ENCODE peak calls at places on chromosomes 6 and 20, in seven cellular contexts. C is HCT116, L is GM12878, A is K562, E is H1, X is SK-N-SH, B is HepG2. W is an unnamed sample.

GRCh38 chr20:38723069-38723981 is 961 bp upstream of the SLC32A1 start:
- DNase-seq in A (no peak), E (peak; percentile 72), B (no peak), C (no peak), X (peak; percentile 55), L (no peak), W (no peak)

GRCh38 chr6:158321960-158322359 is 9.7 kb downstream of the TULP4 start:
- DNase-seq in A (no peak), C (no peak), E (no peak), B (no peak), L (no peak), X (no peak), W (no peak)

GRCh38 chr6:12748815-12749521 is 32.4 kb downstream of the PHACTR1 start:
- DNase-seq in X (peak; percentile 87), L (no peak), A (no peak), E (peak; percentile 84), C (no peak), B (no peak), W (no peak)

GRCh38 chr20:44354979-44355502 is 458 bp upstream of the HNF4A start:
- DNase-seq in C (peak; percentile 27), X (no peak), B (peak; percentile 79), A (no peak), L (no peak), E (no peak), W (no peak)

GRCh38 chr6:28867078-28867414 is 56.7 kb downstream of the TRIM27 start:
- DNase-seq in E (no peak), X (peak; percentile 52), C (no peak), A (peak; percentile 38), L (no peak), B (no peak), W (no peak)

GRCh38 chr6:108526739-108527174 is 34.0 kb upstream of the FOXO3 start:
- DNase-seq in X (peak; percentile 64), L (no peak), B (peak; percentile 55), E (no peak), C (no peak), A (peak; percentile 44), W (peak; percentile 36)

GRCh38 chr6:11386323-11386722 is 151.2 kb upstream of the TMEM170B start:
- DNase-seq in C (no peak), L (peak; percentile 88), B (no peak), A (no peak), E (no peak), X (no peak), W (no peak)

GRCh38 chr20:32970973-32971300 is 33.3 kb downstream of the SUN5 start:
- DNase-seq in X (no peak), C (no peak), L (no peak), E (peak; percentile 43), B (no peak), A (no peak), W (no peak)

GRCh38 chr20:18397090-18397489 is 69.7 kb downstream of the DZANK1 start:
- DNase-seq in B (no peak), E (no peak), A (no peak), L (no peak), C (no peak), X (no peak), W (no peak)

GRCh38 chr6:16413399-16413798 is 175.0 kb downstream of the GMPR start:
- DNase-seq in E (no peak), A (no peak), C (no peak), B (no peak), X (no peak), L (no peak), W (no peak)

GRCh38 chr6:108768792-108769524 is 79.3 kb upstream of the ARMC2 start:
- DNase-seq in C (no peak), L (no peak), X (no peak), B (no peak), A (no peak), E (no peak), W (no peak)

GRCh38 chr20:21124190-21124589 is 1.7 kb upstream of the KIZ start:
- DNase-seq in B (no peak), L (no peak), X (no peak), E (peak; percentile 30), A (no peak), C (no peak), W (no peak)

GRCh38 chr6:9504191-9504590 is 910.7 kb downstream of the TFAP2A start:
- DNase-seq in X (no peak), E (no peak), C (no peak), A (no peak), B (no peak), L (no peak), W (no peak)

GRCh38 chr6:13624871-13625288 is 9.7 kb downstream of the NOL7 start:
- DNase-seq in E (no peak), X (peak; percentile 53), B (peak; percentile 65), A (peak; percentile 72), C (peak; percentile 47), L (no peak), W (peak; percentile 59)

GRCh38 chr6:127637830-127638229 is 60.9 kb downstream of the C6orf58 start:
- DNase-seq in B (no peak), X (no peak), E (no peak), L (no peak), A (no peak), C (no peak), W (no peak)

GRCh38 chr6:7238900-7239589 is 74.0 kb downstream of the SSR1 start:
- DNase-seq in E (peak; percentile 90), A (peak; percentile 86), L (no peak), X (peak; percentile 79), B (peak; percentile 94), C (peak; percentile 77), W (peak; percentile 47)

GRCh38 chr20:21240394-21240793 is 62.7 kb upstream of the XRN2 start:
- DNase-seq in X (no peak), B (no peak), L (no peak), A (no peak), C (no peak), E (no peak), W (no peak)

GRCh38 chr6:118551673-118552063 is 3.6 kb downstream of the PLN start:
- DNase-seq in A (no peak), X (no peak), E (no peak), L (no peak), B (no peak), C (no peak), W (no peak)

GRCh38 chr6:5302995-5303622 is 41.8 kb downstream of the FARS2 start:
- DNase-seq in B (peak; percentile 73), L (peak; percentile 41), X (no peak), E (peak; percentile 68), C (peak; percentile 42), A (peak; percentile 30), W (peak; percentile 58)

GRCh38 chr6:160269122-160269521 is 10.5 kb upstream of the SLC22A2 start:
- DNase-seq in E (no peak), B (no peak), C (no peak), L (no peak), X (no peak), A (no peak), W (no peak)

GRCh38 chr6:72316675-72317380 is 305.0 kb upstream of the KCNQ5 start:
- DNase-seq in A (no peak), L (no peak), E (no peak), C (no peak), X (no peak), B (no peak), W (no peak)

GRCh38 chr20:2519115-2519815 is 10.6 kb upstream of the ZNF343 start:
- DNase-seq in C (no peak), E (no peak), L (no peak), A (no peak), B (no peak), X (no peak), W (no peak)

GRCh38 chr6:6881438-6882267 is 226.1 kb upstream of the RREB1 start:
- DNase-seq in C (no peak), E (no peak), B (no peak), L (no peak), A (no peak), X (no peak), W (no peak)

GRCh38 chr20:35547319-35547718 is 5.4 kb downstream of the ERGIC3 start:
- DNase-seq in B (no peak), C (no peak), E (no peak), A (no peak), L (no peak), X (no peak), W (no peak)
- TF ChIP-seq JUND in B (no peak), C (no peak), E (no peak), A (no peak), L (no peak), X (no peak), W (no peak)

DNA sequence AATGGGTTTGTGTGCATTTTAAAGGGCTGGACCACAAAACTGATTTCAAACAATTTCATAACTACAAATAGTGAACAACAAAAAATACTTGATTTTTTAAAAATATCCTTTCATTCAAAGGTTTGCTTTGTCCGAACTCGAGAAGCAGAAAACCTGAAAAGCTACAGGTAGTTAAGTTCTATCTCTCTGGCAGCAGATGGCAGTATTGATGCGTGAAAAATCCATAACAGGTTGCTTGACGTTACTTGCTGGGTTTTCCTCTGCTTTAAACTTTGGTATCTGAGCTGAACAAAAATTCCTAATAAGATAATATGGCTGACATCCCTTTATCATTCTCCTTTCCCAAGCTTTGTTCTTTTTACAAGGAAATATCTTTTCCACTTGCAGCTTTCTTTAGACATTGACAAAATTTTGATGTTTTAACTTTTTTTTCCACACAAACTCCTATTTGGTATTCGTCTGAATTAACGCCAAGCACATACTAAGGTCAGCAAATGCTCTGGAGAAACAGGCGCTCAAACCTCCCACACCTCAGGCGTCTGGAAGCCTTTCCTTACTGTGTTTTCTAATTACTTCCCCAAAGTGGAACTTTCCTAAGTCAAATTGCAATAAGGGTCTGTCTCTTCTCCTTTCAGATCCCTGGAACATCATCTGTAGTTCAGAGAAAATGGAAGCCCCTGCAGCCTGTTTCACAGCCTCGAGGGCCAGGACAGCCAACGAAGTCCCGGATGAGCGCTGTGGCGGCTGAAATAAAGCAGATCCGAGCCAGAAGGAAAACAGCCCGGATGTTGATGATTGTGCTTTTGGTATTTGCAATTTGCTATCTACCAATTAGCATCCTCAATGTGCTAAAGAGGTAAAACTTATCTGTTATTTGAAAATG is 50.3 kb upstream of the GFRAL start:
- DNase-seq in C (peak; percentile 58), A (peak; percentile 6), X (peak; percentile 19), E (peak; percentile 50), B (peak; percentile 71), L (no peak), W (peak; percentile 81)
- TF ChIP-seq JUND in C (no peak), A (no peak), X (no peak), E (no peak), B (no peak), L (no peak), W (no peak)

GRCh38 chr6:80132942-80133517 is 26.6 kb downstream of the BCKDHB start:
- DNase-seq in A (peak; percentile 27), C (peak; percentile 47), E (peak; percentile 48), X (peak; percentile 39), B (peak; percentile 27), L (no peak), W (peak; percentile 4)
- TF ChIP-seq JUND in A (no peak), C (no peak), E (no peak), X (no peak), B (no peak), L (no peak), W (no peak)

GRCh38 chr6:169746556-169746955 is 4.8 kb downstream of the DYNLT2 start:
- DNase-seq in A (no peak), B (no peak), C (no peak), L (no peak), X (no peak), E (no peak), W (no peak)

GRCh38 chr6:169755162-169755561 is 3.7 kb downstream of the ERMARD start:
- DNase-seq in A (peak; percentile 27), X (no peak), E (no peak), C (no peak), B (no peak), L (no peak), W (no peak)

GRCh38 chr6:169752074-169752623 is 727 bp downstream of the ERMARD start:
- DNase-seq in B (peak; percentile 44), A (no peak), C (no peak), X (peak; percentile 28), L (no peak), E (no peak), W (no peak)

GRCh38 chr6:169751242-169752073 is at the start of the genes DYNLT2 and ERMARD:
- DNase-seq in B (peak; percentile 96), X (peak; percentile 96), C (peak; percentile 88), E (peak; percentile 97), L (peak; percentile 69), A (peak; percentile 96), W (peak; percentile 64)
- TF ChIP-seq JUND in B (peak; percentile 85), X (no peak), C (no peak), E (peak; percentile 12), L (no peak), A (peak; percentile 3), W (no peak)